ENCODE peak calls at places on chromosomes 4 and X, in seven cellular contexts. T is neuronal stem cell, H is IMR-90, O is H9, Y is mesendoderm, Q is trophoblast cell, V is H1. R is an unnamed sample.

GRCh38 chr4:120874792-120875774 is 47.4 kb downstream of the PRDM5 start:
- DNase-seq in V (no peak), Y (peak), O (peak), H (no peak), T (no peak), Q (no peak), R (peak)

GRCh38 chrX:15343075-15343476 is 7.8 kb upstream of the PIGA start:
- DNase-seq in Q (peak), Y (no peak), T (no peak), O (no peak), H (peak), V (no peak), R (peak)

GRCh38 chr4:109574443-109574850 is 14.4 kb downstream of the MCUB start:
- DNase-seq in T (no peak), O (no peak), H (no peak), Q (peak), V (no peak), Y (peak), R (no peak)

GRCh38 chrX:48883729-48884128 is 13.8 kb downstream of the TIMM17B start:
- DNase-seq in V (no peak), O (no peak), Y (peak), Q (no peak), H (no peak), T (no peak), R (no peak)

GRCh38 chrX:17601816-17602215 is 135.5 kb upstream of the SCML1 start:
- DNase-seq in Q (no peak), H (no peak), T (no peak), V (no peak), O (no peak), Y (peak), R (no peak)

GRCh38 chrX:47514553-47515235 is 31.7 kb upstream of the ZNF41 start:
- DNase-seq in Q (peak), Y (no peak), H (peak), O (no peak), T (no peak), V (no peak), R (peak)

GRCh38 chr4:12041828-12042227 is 613.1 kb upstream of the HS3ST1 start:
- DNase-seq in T (no peak), V (no peak), Q (no peak), O (no peak), Y (peak), H (no peak), R (no peak)

GRCh38 chr4:171721937-171722336 is 91.3 kb upstream of the GALNTL6 start:
- DNase-seq in V (no peak), Q (peak), Y (no peak), T (no peak), O (no peak), H (no peak), R (no peak)

GRCh38 chrX:49282647-49283011 is 13.0 kb downstream of the PPP1R3F start:
- DNase-seq in Y (peak), O (peak), H (peak), Q (no peak), V (no peak), T (no peak), R (peak)

GRCh38 chr4:99763635-99764101 is 53.0 kb upstream of the DAPP1 start:
- DNase-seq in V (no peak), O (no peak), T (no peak), Y (peak), H (peak), Q (peak), R (peak)

GRCh38 chr4:99759346-99759984 is 57.2 kb upstream of the DAPP1 start:
- DNase-seq in Y (no peak), H (no peak), Q (no peak), T (no peak), O (no peak), V (no peak), R (no peak)

GRCh38 chr4:99762728-99763127 is 53.9 kb upstream of the DAPP1 start:
- DNase-seq in V (no peak), Q (no peak), Y (no peak), O (no peak), T (no peak), H (no peak), R (no peak)

GRCh38 chr4:99755223-99755944 is 61.2 kb upstream of the DAPP1 start:
- DNase-seq in H (peak), Y (peak), V (no peak), Q (no peak), T (no peak), O (no peak), R (no peak)

DNA sequence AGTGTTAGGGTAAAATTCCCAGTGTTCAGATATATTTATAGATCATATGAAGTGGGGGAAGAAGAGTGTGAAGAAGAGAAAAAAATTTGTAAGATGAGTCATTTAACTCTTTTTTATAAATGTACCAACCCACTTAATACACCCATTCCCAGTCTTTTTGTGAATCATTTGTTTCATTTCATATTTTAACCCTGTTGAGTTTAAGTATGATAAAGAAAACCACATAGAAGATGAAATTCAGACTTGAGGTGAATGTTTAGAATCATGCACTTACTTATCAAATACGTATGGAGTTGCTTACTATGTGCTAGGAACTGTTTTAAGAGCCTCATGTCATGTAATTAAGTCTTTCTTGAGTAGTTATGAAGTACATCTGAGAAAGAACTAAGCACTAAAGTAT is 56.6 kb upstream of the DAPP1 start:
- DNase-seq in Y (no peak), Q (no peak), V (no peak), H (peak), O (no peak), T (no peak), R (no peak)
- H2AK5ac ChIP-seq in Y (no peak), Q (no peak), V (no peak), H (no peak), O (no peak), T (no peak), R (no peak)

DNA sequence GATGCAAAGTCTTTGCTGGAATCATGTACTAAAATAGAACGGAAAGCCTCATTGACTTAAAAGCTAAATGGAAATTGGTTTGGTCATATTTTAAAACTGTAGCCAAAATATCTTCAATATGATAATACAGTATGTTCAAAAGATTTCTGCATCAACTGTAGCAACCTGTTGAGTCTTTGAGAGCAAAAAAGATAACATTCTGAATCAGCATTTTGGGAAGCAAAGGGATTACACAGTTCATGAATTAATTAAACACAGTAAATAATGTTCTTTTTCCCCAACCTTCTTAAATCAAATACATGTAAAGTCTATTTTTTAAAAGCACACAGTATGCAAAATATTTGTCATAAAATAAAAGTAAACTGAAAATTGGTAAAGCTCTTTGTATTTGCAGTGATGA is 50.5 kb downstream of the DCHS2 start:
- DNase-seq in Y (no peak), H (no peak), T (no peak), O (no peak), V (no peak), Q (no peak), R (no peak)
- H2AK5ac ChIP-seq in Y (no peak), H (no peak), T (no peak), O (no peak), V (no peak), Q (no peak), R (no peak)

DNA sequence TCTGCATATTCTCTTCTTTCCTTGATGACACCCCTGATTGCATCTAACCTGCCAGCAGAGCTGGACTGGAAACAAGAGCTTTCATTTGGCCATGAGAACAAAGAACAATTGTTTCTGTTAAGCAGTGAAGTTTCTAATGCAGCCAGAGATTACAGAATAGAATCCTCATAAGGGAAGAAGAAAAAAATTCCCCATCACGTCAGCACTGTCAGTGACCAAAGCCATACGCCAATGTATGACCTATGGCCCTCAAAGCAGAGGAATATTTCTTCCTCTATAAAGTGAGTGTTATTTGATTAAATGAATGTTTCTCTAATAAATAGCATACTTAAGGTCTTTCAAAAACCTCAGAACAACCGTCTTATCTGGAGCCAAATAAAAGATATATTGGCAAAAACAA is 529.0 kb upstream of the INTU start:
- DNase-seq in O (no peak), H (no peak), Y (no peak), V (no peak), Q (no peak), T (no peak), R (no peak)
- H2AK5ac ChIP-seq in O (no peak), H (no peak), Y (no peak), V (no peak), Q (no peak), T (no peak), R (no peak)

GRCh38 chr4:173362666-173363065 is 8.1 kb upstream of the SAP30 start:
- DNase-seq in Y (no peak), V (no peak), H (no peak), Q (no peak), T (no peak), O (no peak), R (no peak)

GRCh38 chr4:173360587-173361221 is 10.1 kb upstream of the SAP30 start:
- DNase-seq in H (peak), Q (no peak), V (no peak), O (no peak), Y (no peak), T (no peak), R (peak)

GRCh38 chr4:173357939-173358338 is 12.8 kb upstream of the SAP30 start:
- DNase-seq in O (no peak), Q (no peak), T (no peak), H (no peak), V (no peak), Y (no peak), R (no peak)
- H2AK5ac ChIP-seq in O (no peak), Q (no peak), T (no peak), H (no peak), V (no peak), Y (no peak), R (no peak)

GRCh38 chr4:151052785-151053184 is 37.7 kb upstream of the LRBA start:
- DNase-seq in T (no peak), H (no peak), Q (no peak), V (no peak), O (no peak), Y (no peak), R (no peak)

DNA sequence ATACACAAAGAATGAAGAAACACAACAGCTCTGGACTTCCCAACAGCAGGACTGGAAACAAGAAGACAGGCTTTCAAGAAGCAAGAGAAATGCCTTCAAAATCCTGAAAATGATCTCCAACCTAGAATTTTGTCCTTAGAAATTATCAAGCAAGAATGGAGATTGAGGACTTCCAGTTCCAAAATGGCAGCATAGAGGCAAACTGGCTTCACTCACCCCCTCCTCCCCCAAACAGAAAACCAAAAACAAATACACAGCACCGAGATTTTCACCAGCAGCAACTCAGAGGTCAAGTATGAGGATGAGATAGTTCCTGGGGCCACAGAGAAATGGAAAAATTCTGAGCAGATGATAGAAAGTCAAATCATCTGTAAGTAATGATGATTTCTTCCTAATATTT is 40.5 kb upstream of the LRBA start:
- DNase-seq in H (no peak), Q (no peak), V (no peak), O (no peak), T (no peak), Y (no peak), R (no peak)
- H2AK5ac ChIP-seq in H (no peak), Q (no peak), V (no peak), O (no peak), T (no peak), Y (no peak), R (no peak)

GRCh38 chr4:106806158-106806797 is 229.8 kb downstream of the DKK2 start:
- DNase-seq in Y (no peak), H (no peak), O (no peak), V (no peak), Q (no peak), T (no peak), R (peak)
- H2AK5ac ChIP-seq in Y (no peak), H (no peak), O (no peak), V (no peak), Q (no peak), T (no peak), R (no peak)